ENCODE peak calls at places on chromosomes 16 and 17, in seven cellular contexts. J, F, R, D, L, M and Y are unnamed samples.

GRCh38 chr16:27801259-27801945 is 251.5 kb downstream of the KATNIP start:
- DNase-seq in J (peak), F (peak), R (no peak), D (no peak), L (no peak), M (no peak), Y (no peak)

GRCh38 chr16:86089986-86090385 is 191.0 kb downstream of the IRF8 start:
- DNase-seq in J (no peak), F (no peak), R (no peak), D (no peak), L (no peak), M (no peak), Y (no peak)

GRCh38 chr16:50183316-50183715 is 30.2 kb downstream of the TENT4B start:
- DNase-seq in J (peak), F (peak), R (peak), D (no peak), L (no peak), M (no peak), Y (no peak)

GRCh38 chr17:81027591-81028505 is 7.1 kb upstream of the BAIAP2 start:
- DNase-seq in J (no peak), F (no peak), R (no peak), D (no peak), L (no peak), M (no peak), Y (no peak)

GRCh38 chr17:30376621-30377452 is 1.9 kb upstream of the CPD start:
- DNase-seq in J (peak), F (peak), R (peak), D (peak), L (no peak), M (no peak), Y (peak)

GRCh38 chr17:31488264-31488981 is 96.9 kb downstream of the RAB11FIP4 start:
- DNase-seq in J (no peak), F (no peak), R (no peak), D (peak), L (no peak), M (no peak), Y (no peak)

GRCh38 chr16:11914759-11915643 is 755 bp downstream of the GSPT1 start:
- DNase-seq in J (peak), F (peak), R (peak), D (peak), L (no peak), M (peak), Y (no peak)

GRCh38 chr16:54342966-54343365 is 56.4 kb upstream of the IRX3 start:
- DNase-seq in J (no peak), F (no peak), R (peak), D (no peak), L (no peak), M (no peak), Y (no peak)

GRCh38 chr17:77666881-77667395 is 291.6 kb upstream of the TNRC6C start:
- DNase-seq in J (no peak), F (no peak), R (no peak), D (no peak), L (no peak), M (peak), Y (no peak)

GRCh38 chr17:80611831-80612230 is 67.2 kb downstream of the RPTOR start:
- DNase-seq in J (no peak), F (no peak), R (no peak), D (no peak), L (no peak), M (no peak), Y (no peak)